ENCODE peak calls at places on chromosomes 1 and 21, in nine cellular contexts. X, M, E, A, U, V, D, H and O are unnamed samples.
A peak's percentile ranks its signal among the peaks of the same experiment; 100 is the strongest.

GRCh38 chr1:8477199-8477982 is 159.5 kb downstream of the SLC45A1 start:
- DNase-seq in X (no peak), M (no peak), E (no peak), A (no peak), U (no peak), V (no peak), D (peak; percentile 81), H (peak; percentile 90), O (no peak)

GRCh38 chr1:170929835-170930554 is 5.3 kb upstream of the MROH9 start:
- DNase-seq in X (no peak), M (no peak), E (no peak), A (no peak), U (peak; percentile 74), V (peak; percentile 50), D (peak; percentile 60), H (peak; percentile 82), O (no peak)

GRCh38 chr21:33801424-33802405 is 113.9 kb downstream of the ATP5PO start:
- DNase-seq in X (no peak), M (no peak), E (no peak), A (no peak), U (peak; percentile 41), V (peak; percentile 44), D (peak; percentile 63), H (peak; percentile 83), O (peak; percentile 54)

GRCh38 chr1:10631121-10631810 is 156.5 kb downstream of the PEX14 start:
- DNase-seq in X (no peak), M (peak; percentile 61), E (no peak), A (no peak), U (no peak), V (no peak), D (no peak), H (no peak), O (peak; percentile 50)

GRCh38 chr1:94321662-94322061 is 84.3 kb upstream of the ARHGAP29 start:
- DNase-seq in X (no peak), M (no peak), E (no peak), A (no peak), U (no peak), V (no peak), D (no peak), H (no peak), O (no peak)

GRCh38 chr1:155307247-155307740 is 1.4 kb upstream of the FDPS start:
- DNase-seq in X (no peak), M (no peak), E (no peak), A (no peak), U (peak; percentile 85), V (no peak), D (peak; percentile 38), H (peak; percentile 80), O (no peak)

GRCh38 chr1:21663951-21664805 is 5.0 kb downstream of the RAP1GAP start:
- DNase-seq in X (no peak), M (peak; percentile 40), E (no peak), A (no peak), U (peak; percentile 49), V (no peak), D (no peak), H (no peak), O (no peak)

GRCh38 chr1:221719278-221719597 is 22.7 kb downstream of the DUSP10 start:
- DNase-seq in X (no peak), M (no peak), E (no peak), A (no peak), U (no peak), V (no peak), D (no peak), H (no peak), O (no peak)

GRCh38 chr1:246583448-246584185 is 17.4 kb downstream of the CNST start:
- DNase-seq in X (no peak), M (no peak), E (no peak), A (no peak), U (no peak), V (no peak), D (no peak), H (no peak), O (no peak)

GRCh38 chr1:213669964-213670691 is 317.6 kb upstream of the PROX1 start:
- DNase-seq in X (no peak), M (no peak), E (no peak), A (no peak), U (peak; percentile 86), V (no peak), D (no peak), H (peak; percentile 91), O (no peak)

GRCh38 chr1:18951818-18952391 is 4.6 kb downstream of the IFFO2 start:
- DNase-seq in X (no peak), M (no peak), E (peak; percentile 74), A (no peak), U (no peak), V (no peak), D (no peak), H (peak; percentile 78), O (no peak)

GRCh38 chr1:16082283-16083038 is 9.0 kb upstream of the FAM131C start:
- DNase-seq in X (peak; percentile 78), M (no peak), E (peak; percentile 22), A (no peak), U (peak; percentile 88), V (no peak), D (peak; percentile 37), H (peak; percentile 59), O (peak; percentile 83)

DNA sequence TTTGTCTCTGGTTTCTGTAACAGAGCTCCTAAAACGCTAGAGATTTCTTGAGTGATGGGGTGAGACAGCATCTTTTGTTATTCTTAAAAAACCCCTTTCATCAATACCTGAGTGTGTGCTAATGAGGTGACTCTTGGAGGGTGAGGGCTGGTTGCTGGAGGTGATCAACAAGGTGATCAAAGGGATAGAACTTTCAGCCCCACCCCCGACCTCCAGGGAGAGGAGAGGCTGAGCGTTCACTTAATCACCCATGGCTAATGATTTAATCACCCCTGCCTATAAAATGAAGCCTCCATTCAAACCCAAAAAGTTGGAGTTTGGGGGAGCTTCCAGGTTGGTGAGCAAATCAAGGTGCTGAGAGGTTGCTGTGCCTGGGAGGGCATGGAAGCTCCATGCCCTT is 175.4 kb downstream of the SLC35F3 start:
- DNase-seq in X (no peak), M (no peak), E (no peak), A (no peak), U (peak; percentile 7), V (no peak), D (no peak), H (no peak), O (no peak)
- H3K27ac ChIP-seq in X (no peak overlapping the region), M (no peak overlapping the region), E (no peak overlapping the region), A (no peak overlapping the region), U (no peak overlapping the region), V (no peak overlapping the region), D (no peak overlapping the region), H (no peak overlapping the region), O (no peak overlapping the region)

GRCh38 chr1:209875510-209875909 is 47.7 kb downstream of the UTP25 start:
- DNase-seq in X (no peak), M (no peak), E (no peak), A (no peak), U (peak; percentile 80), V (peak; percentile 19), D (peak; percentile 70), H (no peak), O (no peak)

GRCh38 chr1:209871430-209871829 is 43.7 kb downstream of the UTP25 start:
- DNase-seq in X (no peak), M (no peak), E (no peak), A (no peak), U (no peak), V (no peak), D (no peak), H (no peak), O (no peak)

GRCh38 chr1:209871006-209871405 is 43.2 kb downstream of the UTP25 start:
- DNase-seq in X (no peak), M (no peak), E (no peak), A (no peak), U (no peak), V (no peak), D (no peak), H (no peak), O (no peak)

GRCh38 chr1:209870151-209870831 is 42.5 kb downstream of the UTP25 start:
- DNase-seq in X (no peak), M (no peak), E (no peak), A (no peak), U (no peak), V (no peak), D (peak; percentile 55), H (no peak), O (no peak)

GRCh38 chr1:209873067-209873810 is 45.5 kb downstream of the UTP25 start:
- DNase-seq in X (no peak), M (no peak), E (no peak), A (no peak), U (no peak), V (no peak), D (peak; percentile 76), H (no peak), O (no peak)
- H3K4me1 ChIP-seq in X (no peaks in the 10 kb centered on the region), M (no peaks in the 10 kb centered on the region), E (no peaks in the 10 kb centered on the region), A (no peaks in the 10 kb centered on the region), U (no peaks in the 10 kb centered on the region), V (peaks cover 9% of the 10 kb centered on the region), D (peaks cover 2% of the 10 kb centered on the region), H (no peaks in the 10 kb centered on the region), O (no peaks in the 10 kb centered on the region)

GRCh38 chr1:230753191-230753585 is 6.0 kb downstream of the CAPN9 start:
- DNase-seq in X (no peak), M (no peak), E (no peak), A (no peak), U (no peak), V (no peak), D (no peak), H (no peak), O (no peak)

GRCh38 chr1:230753586-230754251 is 6.5 kb downstream of the CAPN9 start:
- DNase-seq in X (peak; percentile 43), M (no peak), E (no peak), A (no peak), U (peak; percentile 91), V (peak; percentile 3), D (no peak), H (peak; percentile 48), O (no peak)

GRCh38 chr1:230757856-230758704 is 10.9 kb downstream of the CAPN9 start:
- DNase-seq in X (no peak), M (no peak), E (no peak), A (no peak), U (no peak), V (no peak), D (no peak), H (no peak), O (no peak)

GRCh38 chr1:230752407-230752806 is 5.2 kb downstream of the CAPN9 start:
- DNase-seq in X (no peak), M (no peak), E (no peak), A (no peak), U (peak; percentile 75), V (no peak), D (no peak), H (no peak), O (no peak)

GRCh38 chr1:230754831-230755230 is 7.6 kb downstream of the CAPN9 start:
- DNase-seq in X (peak; percentile 54), M (no peak), E (no peak), A (no peak), U (no peak), V (no peak), D (peak; percentile 86), H (no peak), O (no peak)
- H3K27ac ChIP-seq in X (peak overlapping the region; percentile 9), M (no peak overlapping the region), E (no peak overlapping the region), A (no peak overlapping the region), U (no peak overlapping the region), V (no peak overlapping the region), D (no peak overlapping the region), H (no peak overlapping the region), O (no peak overlapping the region)

DNA sequence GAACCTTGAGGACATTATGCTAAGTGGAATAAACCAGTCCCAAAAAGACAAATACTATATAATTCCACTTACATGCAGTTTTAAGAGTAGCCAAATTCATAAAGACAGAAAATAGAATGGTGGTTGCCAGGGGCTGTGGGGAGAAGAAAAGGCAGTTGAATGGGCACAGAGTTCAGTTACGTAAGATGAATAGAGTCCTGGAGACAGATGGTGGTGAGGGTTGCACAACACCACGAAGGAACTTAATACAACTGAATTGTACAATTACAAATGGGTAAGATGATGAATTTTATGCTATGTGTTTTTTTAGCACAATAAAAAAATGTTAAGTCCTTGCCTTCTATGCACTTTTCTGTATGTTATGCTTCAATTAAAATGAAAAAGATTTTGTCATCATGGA is 66.6 kb downstream of the CD34 start:
- DNase-seq in X (no peak), M (no peak), E (no peak), A (no peak), U (no peak), V (no peak), D (no peak), H (no peak), O (no peak)
- H3K4me1 ChIP-seq in X (peaks cover 66% of the 10 kb centered on the region), M (peaks cover 67% of the 10 kb centered on the region), E (peaks cover 19% of the 10 kb centered on the region), A (peaks cover 29% of the 10 kb centered on the region), U (no peaks in the 10 kb centered on the region), V (peaks cover 14% of the 10 kb centered on the region), D (no peaks in the 10 kb centered on the region), H (peaks cover 10% of the 10 kb centered on the region), O (peaks cover 78% of the 10 kb centered on the region)